ENCODE peak calls at places on chromosomes 5 and 9, in four cellular contexts. O, I, Y and D are unnamed samples.

GRCh38 chr9:116479145-116479544 is 208.0 kb upstream of the TRIM32 start:
- DNase-seq in O (no peak), I (no peak), Y (no peak), D (no peak)

GRCh38 chr5:68845121-68845520 is 248.7 kb upstream of the SLC30A5 start:
- DNase-seq in O (no peak), I (no peak), Y (no peak), D (no peak)

GRCh38 chr9:16247188-16247875 is 623.1 kb downstream of the BNC2 start:
- DNase-seq in O (no peak), I (no peak), Y (peak), D (no peak)

GRCh38 chr5:78234804-78235203 is 59.7 kb downstream of the AP3B1 start:
- DNase-seq in O (no peak), I (no peak), Y (no peak), D (no peak)

GRCh38 chr9:114174876-114175771 is 19.8 kb downstream of the COL27A1 start:
- DNase-seq in O (no peak), I (no peak), Y (no peak), D (no peak)

GRCh38 chr5:50564079-50564478 is 102.4 kb upstream of the PARP8 start:
- DNase-seq in O (no peak), I (no peak), Y (no peak), D (no peak)

GRCh38 chr9:36862206-36863145 is 171.6 kb downstream of the PAX5 start:
- DNase-seq in O (peak), I (peak), Y (peak), D (peak)

GRCh38 chr5:142758062-142758802 is 11.9 kb upstream of the ARHGAP26 start:
- DNase-seq in O (no peak), I (no peak), Y (no peak), D (no peak)

GRCh38 chr9:120854596-120855327 is 12.0 kb upstream of the PSMD5 start:
- DNase-seq in O (no peak), I (no peak), Y (no peak), D (no peak)

GRCh38 chr5:142411103-142411502 is 86.3 kb upstream of the SPRY4 start:
- DNase-seq in O (no peak), I (no peak), Y (no peak), D (no peak)

GRCh38 chr9:94920439-94920951 is 194.0 kb downstream of the AOPEP start:
- DNase-seq in O (no peak), I (no peak), Y (no peak), D (peak)

GRCh38 chr5:6319116-6319515 is 59.2 kb downstream of the MED10 start:
- DNase-seq in O (no peak), I (no peak), Y (no peak), D (no peak)

GRCh38 chr5:55694152-55694830 is 17.8 kb downstream of the SLC38A9 start:
- DNase-seq in O (peak), I (no peak), Y (no peak), D (no peak)

GRCh38 chr5:115580941-115581340 is 21.3 kb downstream of the TICAM2 start:
- DNase-seq in O (no peak), I (no peak), Y (no peak), D (no peak)

GRCh38 chr9:129458155-129458661 is 162.7 kb downstream of the C9orf50 start:
- DNase-seq in O (no peak), I (no peak), Y (no peak), D (peak)

GRCh38 chr5:177325868-177326381 is 14.2 kb upstream of the MXD3 start:
- DNase-seq in O (no peak), I (no peak), Y (no peak), D (no peak)

GRCh38 chr5:132414634-132415377 is 45.3 kb downstream of the SLC22A5 start:
- DNase-seq in O (peak), I (no peak), Y (peak), D (no peak)

GRCh38 chr5:19928556-19929421 is 59.2 kb downstream of the CDH18 start:
- DNase-seq in O (peak), I (no peak), Y (peak), D (no peak)

GRCh38 chr5:115179068-115179958 is 9.6 kb upstream of the TRIM36 start:
- DNase-seq in O (no peak), I (peak), Y (peak), D (peak)

GRCh38 chr9:135971106-135971766 is 10.1 kb upstream of the UBAC1 start:
- DNase-seq in O (no peak), I (no peak), Y (no peak), D (no peak)

GRCh38 chr5:120655828-120656435 is 191.8 kb downstream of the PRR16 start:
- DNase-seq in O (no peak), I (peak), Y (peak), D (peak)

GRCh38 chr5:67319935-67320725 is 123.5 kb upstream of the CD180 start:
- DNase-seq in O (no peak), I (no peak), Y (no peak), D (no peak)

GRCh38 chr5:175202461-175203065 is 241.4 kb downstream of the DRD1 start:
- DNase-seq in O (peak), I (no peak), Y (peak), D (no peak)

GRCh38 chr5:145347026-145347616 is 488.0 kb downstream of the PRELID2 start:
- DNase-seq in O (peak), I (peak), Y (no peak), D (peak)

GRCh38 chr9:18438300-18438925 is 35.5 kb upstream of the ADAMTSL1 start:
- DNase-seq in O (no peak), I (peak), Y (no peak), D (peak)

GRCh38 chr5:76548525-76549229 is 74.5 kb downstream of the F2RL2 start:
- DNase-seq in O (no peak), I (no peak), Y (no peak), D (no peak)

GRCh38 chr9:14031015-14031414 is 282.9 kb downstream of the NFIB start:
- DNase-seq in O (no peak), I (peak), Y (no peak), D (peak)

GRCh38 chr9:91071185-91071990 is 269.8 kb downstream of the SYK start:
- DNase-seq in O (peak), I (no peak), Y (no peak), D (no peak)

GRCh38 chr5:10319202-10319851 is 11.6 kb upstream of the CMBL start:
- DNase-seq in O (no peak), I (no peak), Y (no peak), D (no peak)